ENCODE peak calls at places on chromosomes 2 and 18, in four cellular contexts. F, W, I and X are unnamed samples.

GRCh38 chr2:224284134-224284946 is 117.6 kb downstream of the FAM124B start:
- DNase-seq in F (peak), W (no peak), I (peak), X (peak)

GRCh38 chr2:233039217-233040173 is 7.0 kb downstream of the NEU2 start:
- DNase-seq in F (no peak), W (no peak), I (no peak), X (no peak)

GRCh38 chr18:77081387-77081773 is 51.2 kb downstream of the MBP start:
- DNase-seq in F (no peak), W (no peak), I (no peak), X (peak)

GRCh38 chr2:118539290-118539689 is 308.2 kb downstream of the EN1 start:
- DNase-seq in F (no peak), W (peak), I (peak), X (no peak)

GRCh38 chr2:241803387-241804325 is 5.3 kb upstream of the NEU4 start:
- DNase-seq in F (peak), W (peak), I (peak), X (peak)

GRCh38 chr2:96868555-96869280 is 1.2 kb downstream of the SEMA4C start:
- DNase-seq in F (peak), W (peak), I (peak), X (peak)

GRCh38 chr2:1743396-1744150 is 742 bp downstream of the PXDN start:
- DNase-seq in F (no peak), W (peak), I (no peak), X (no peak)

GRCh38 chr18:44033144-44033543 is 647.5 kb upstream of the SETBP1 start:
- DNase-seq in F (no peak), W (no peak), I (no peak), X (no peak)

GRCh38 chr2:11132036-11132671 is 23.1 kb upstream of the SLC66A3 start:
- DNase-seq in F (no peak), W (no peak), I (no peak), X (peak)

GRCh38 chr18:22912149-22912548 is 21.0 kb upstream of the RBBP8 start:
- DNase-seq in F (no peak), W (no peak), I (no peak), X (no peak)

GRCh38 chr2:197950754-197951153 is 146.4 kb downstream of the PLCL1 start:
- DNase-seq in F (no peak), W (no peak), I (no peak), X (no peak)

GRCh38 chr2:34373586-34374233 is 774.6 kb upstream of the FAM98A start:
- DNase-seq in F (no peak), W (no peak), I (no peak), X (no peak)

GRCh38 chr2:88167740-88168139 is 2.4 kb upstream of the THNSL2 start:
- DNase-seq in F (no peak), W (no peak), I (no peak), X (no peak)

GRCh38 chr18:10060469-10060782 is 146.6 kb downstream of the VAPA start:
- DNase-seq in F (no peak), W (no peak), I (no peak), X (no peak)

GRCh38 chr2:33406622-33407021 is 69.8 kb upstream of the RASGRP3 start:
- DNase-seq in F (no peak), W (no peak), I (no peak), X (no peak)

GRCh38 chr18:58363767-58364540 is 264.9 kb downstream of the ALPK2 start:
- DNase-seq in F (no peak), W (no peak), I (no peak), X (no peak)

GRCh38 chr2:145038041-145038525 is 518.2 kb upstream of the ZEB2 start:
- DNase-seq in F (no peak), W (no peak), I (no peak), X (no peak)

GRCh38 chr2:12970861-12971260 is 254.1 kb downstream of the TRIB2 start:
- DNase-seq in F (no peak), W (no peak), I (no peak), X (no peak)

GRCh38 chr2:186518945-186519344 is 32.9 kb downstream of the ZC3H15 start:
- DNase-seq in F (no peak), W (no peak), I (no peak), X (no peak)

GRCh38 chr2:219947575-219947974 is 320.1 kb downstream of the SLC4A3 start:
- DNase-seq in F (no peak), W (no peak), I (no peak), X (no peak)

GRCh38 chr2:98909381-98910211 is 26.4 kb downstream of the CRACDL start:
- DNase-seq in F (no peak), W (peak), I (no peak), X (no peak)

GRCh38 chr2:163801499-163801893 is 65.7 kb upstream of the FIGN start:
- DNase-seq in F (no peak), W (no peak), I (no peak), X (no peak)

GRCh38 chr2:66069937-66070716 is 364.8 kb upstream of the MEIS1 start:
- DNase-seq in F (no peak), W (no peak), I (no peak), X (no peak)

GRCh38 chr2:202267495-202267894 is 1.9 kb downstream of the NOP58 start:
- DNase-seq in F (no peak), W (no peak), I (no peak), X (peak)

GRCh38 chr18:61926532-61926931 is 33.7 kb upstream of the RNF152 start:
- DNase-seq in F (no peak), W (no peak), I (peak), X (no peak)

GRCh38 chr18:34710430-34711386 is 610 bp downstream of the DTNA start:
- DNase-seq in F (no peak), W (no peak), I (no peak), X (no peak)

GRCh38 chr18:37252854-37253396 is 312.7 kb downstream of the CELF4 start:
- DNase-seq in F (no peak), W (no peak), I (no peak), X (no peak)

GRCh38 chr18:68467966-68468365 is 246.9 kb downstream of the TMX3 start:
- DNase-seq in F (no peak), W (no peak), I (no peak), X (no peak)

GRCh38 chr2:170177950-170178781 is at the start of gene MYO3B:
- DNase-seq in F (no peak), W (no peak), I (no peak), X (no peak)

GRCh38 chr2:99488999-99489757 is 639 bp downstream of the REV1 start:
- DNase-seq in F (peak), W (peak), I (peak), X (peak)